ENCODE peak calls at places on chromosome 17, in five cellular contexts. I is GM23338; E is HT1080; W is HEK293T; G is activated CD4-positive, alpha-beta T cell treated with anti-CD3 and anti-CD28 coated beads, Interleukin-2, amount 50 U/mL, for 1 hour. B is an unnamed sample.

GRCh38 chr17:49438439-49438861 is 23.8 kb upstream of the PHB1 start:
- DNase-seq in I (peak; percentile 32), E (no peak), W (no peak), G (no peak), B (no peak)

GRCh38 chr17:73760186-73760758 is 116.0 kb upstream of the SDK2 start:
- DNase-seq in I (peak; percentile 91), E (no peak), W (no peak), G (no peak), B (no peak)

GRCh38 chr17:72876413-72876812 is 216.1 kb downstream of the SLC39A11 start:
- DNase-seq in I (no peak), E (no peak), W (no peak), G (no peak), B (no peak)

GRCh38 chr17:79132271-79133064 is 57.8 kb downstream of the ENGASE start:
- DNase-seq in I (no peak), E (no peak), W (no peak), G (no peak), B (no peak)

GRCh38 chr17:19904412-19904811 is 36.7 kb upstream of the ULK2 start:
- DNase-seq in I (no peak), E (no peak), W (no peak), G (no peak), B (no peak)

GRCh38 chr17:27199948-27200347 is 94.0 kb upstream of the WSB1 start:
- DNase-seq in I (no peak), E (peak; percentile 76), W (no peak), G (no peak), B (no peak)

GRCh38 chr17:44901323-44901965 is 2.2 kb upstream of the EFTUD2 start:
- DNase-seq in I (no peak), E (peak; percentile 86), W (no peak), G (no peak), B (no peak)

GRCh38 chr17:73069846-73070245 is 22.6 kb downstream of the SLC39A11 start:
- DNase-seq in I (no peak), E (no peak), W (no peak), G (no peak), B (no peak)

GRCh38 chr17:28563475-28563874 is 7.8 kb downstream of the PIGS start:
- DNase-seq in I (no peak), E (no peak), W (no peak), G (no peak), B (no peak)

GRCh38 chr17:56540791-56541190 is 52.7 kb upstream of the NOG start:
- DNase-seq in I (peak; percentile 68), E (no peak), W (no peak), G (no peak), B (no peak)

GRCh38 chr17:62876664-62877411 is 68.7 kb upstream of the MARCHF10 start:
- DNase-seq in I (no peak), E (no peak), W (no peak), G (no peak), B (no peak)

GRCh38 chr17:34721326-34721725 is 141.9 kb downstream of the TMEM132E start:
- DNase-seq in I (no peak), E (peak; percentile 95), W (no peak), G (no peak), B (no peak)

GRCh38 chr17:63349478-63350000 is 96.6 kb downstream of the CYB561 start:
- DNase-seq in I (no peak), E (no peak), W (no peak), G (no peak), B (no peak)

GRCh38 chr17:43832168-43832975 is 574 bp downstream of the MPP3 start:
- DNase-seq in I (peak; percentile 54), E (peak; percentile 72), W (peak; percentile 65), G (no peak), B (no peak)

GRCh38 chr17:45106582-45106981 is 25.7 kb downstream of the PLCD3 start:
- DNase-seq in I (no peak), E (no peak), W (no peak), G (no peak), B (no peak)

GRCh38 chr17:48024149-48025039 is 13.2 kb downstream of the COPZ2 start:
- DNase-seq in I (peak; percentile 68), E (peak; percentile 76), W (no peak), G (peak; percentile 42), B (peak; percentile 48)

GRCh38 chr17:82870091-82870491 is 30.3 kb upstream of the ZNF750 start:
- DNase-seq in I (no peak), E (no peak), W (no peak), G (no peak), B (no peak)

GRCh38 chr17:4535667-4536258 is 19.4 kb downstream of the MYBBP1A start:
- DNase-seq in I (peak; percentile 32), E (no peak), W (no peak), G (no peak), B (no peak)

GRCh38 chr17:10117581-10118001 is 80.8 kb downstream of the GAS7 start:
- DNase-seq in I (peak; percentile 29), E (no peak), W (no peak), G (no peak), B (no peak)

GRCh38 chr17:56185491-56185890 is 32.2 kb downstream of the ANKFN1 start:
- DNase-seq in I (no peak), E (no peak), W (no peak), G (no peak), B (no peak)

GRCh38 chr17:33520404-33521032 is 227.4 kb upstream of the ASIC2 start:
- DNase-seq in I (peak; percentile 80), E (peak; percentile 28), W (peak; percentile 55), G (peak; percentile 28), B (no peak)

GRCh38 chr17:6608321-6608720 is 32.2 kb downstream of the KIAA0753 start:
- DNase-seq in I (no peak), E (peak; percentile 61), W (no peak), G (no peak), B (no peak)

GRCh38 chr17:78429618-78429995 is 51.2 kb downstream of the PGS1 start:
- DNase-seq in I (no peak), E (no peak), W (no peak), G (no peak), B (no peak)

GRCh38 chr17:68048996-68049395 is 13.5 kb downstream of the KPNA2 start:
- DNase-seq in I (peak; percentile 56), E (peak; percentile 37), W (peak; percentile 18), G (no peak), B (no peak)

GRCh38 chr17:37642706-37643105 is 540 bp downstream of the DDX52 start:
- DNase-seq in I (no peak), E (peak; percentile 2), W (no peak), G (no peak), B (no peak)

GRCh38 chr17:2020721-2021120 is 4.4 kb downstream of the RTN4RL1 start:
- DNase-seq in I (no peak), E (no peak), W (no peak), G (no peak), B (no peak)

GRCh38 chr17:45973943-45974859 is 24.8 kb upstream of the STH start:
- DNase-seq in I (no peak), E (no peak), W (no peak), G (no peak), B (no peak)

GRCh38 chr17:32689348-32689747 is 187.6 kb downstream of the MYO1D start:
- DNase-seq in I (no peak), E (peak; percentile 21), W (no peak), G (no peak), B (no peak)

GRCh38 chr17:61291457-61292311 is 108.0 kb upstream of the TBX2 start:
- DNase-seq in I (no peak), E (no peak), W (no peak), G (no peak), B (no peak)

GRCh38 chr17:10737168-10737622 is 7.4 kb upstream of the TMEM220 start:
- DNase-seq in I (peak; percentile 86), E (peak; percentile 46), W (peak; percentile 72), G (peak; percentile 20), B (peak; percentile 16)

GRCh38 chr17:10754109-10754508 is 24.3 kb upstream of the TMEM220 start:
- DNase-seq in I (peak; percentile 91), E (no peak), W (peak; percentile 55), G (peak; percentile 16), B (no peak)

GRCh38 chr17:43338886-43339516 is 59.8 kb upstream of the ARL4D start:
- DNase-seq in I (peak; percentile 76), E (peak; percentile 61), W (no peak), G (peak; percentile 64), B (peak; percentile 45)